ENCODE peak calls at places on chromosome 10, in eight cellular contexts. G is transverse colon; K is PC-9; N is fibroblast of mammary gland; Z is stomach; H is CD8-positive, alpha-beta T cell; T is pancreas; I is lung. L is an unnamed sample.

GRCh38 chr10:4285121-4285520 is 500.1 kb upstream of the KLF6 start:
- DNase-seq in G (no peak), K (no peak), N (no peak), Z (no peak), H (no peak), T (no peak), I (no peak), L (no peak)

GRCh38 chr10:19908991-19909699 is 92.9 kb downstream of the PLXDC2 start:
- DNase-seq in G (no peak), K (no peak), N (no peak), Z (no peak), H (no peak), T (no peak), I (no peak), L (no peak)

GRCh38 chr10:78947226-78947625 is 121.5 kb upstream of the ZMIZ1 start:
- DNase-seq in G (no peak), K (peak), N (no peak), Z (no peak), H (no peak), T (no peak), I (no peak), L (no peak)

GRCh38 chr10:6877351-6878066 is 297.4 kb upstream of the PRKCQ start:
- DNase-seq in G (no peak), K (no peak), N (no peak), Z (no peak), H (no peak), T (peak), I (no peak), L (no peak)

GRCh38 chr10:104707602-104708160 is 66.6 kb downstream of the SORCS3 start:
- DNase-seq in G (no peak), K (no peak), N (no peak), Z (no peak), H (no peak), T (no peak), I (no peak), L (no peak)

GRCh38 chr10:124601016-124601415 is 139.4 kb downstream of the LHPP start:
- DNase-seq in G (no peak), K (no peak), N (no peak), Z (no peak), H (no peak), T (peak), I (no peak), L (no peak)

GRCh38 chr10:96587255-96588059 is 645 bp upstream of the TM9SF3 start:
- DNase-seq in G (peak), K (no peak), N (peak), Z (peak), H (peak), T (no peak), I (peak), L (no peak)

GRCh38 chr10:26423722-26424121 is 14.4 kb upstream of the APBB1IP start:
- DNase-seq in G (no peak), K (no peak), N (no peak), Z (no peak), H (no peak), T (no peak), I (no peak), L (no peak)

GRCh38 chr10:90787906-90788491 is 69.8 kb downstream of the HTR7 start:
- DNase-seq in G (peak), K (peak), N (peak), Z (no peak), H (no peak), T (no peak), I (no peak), L (peak)

GRCh38 chr10:43322321-43322720 is 49.1 kb upstream of the FXYD4 start:
- DNase-seq in G (peak), K (no peak), N (no peak), Z (peak), H (no peak), T (peak), I (peak), L (no peak)

GRCh38 chr10:43322769-43323168 is 48.7 kb upstream of the FXYD4 start:
- DNase-seq in G (peak), K (peak), N (peak), Z (peak), H (peak), T (peak), I (peak), L (peak)

GRCh38 chr10:43320226-43320625 is 51.2 kb upstream of the FXYD4 start:
- DNase-seq in G (no peak), K (no peak), N (no peak), Z (no peak), H (no peak), T (no peak), I (no peak), L (no peak)

GRCh38 chr10:43324847-43325246 is 46.6 kb upstream of the FXYD4 start:
- DNase-seq in G (no peak), K (no peak), N (no peak), Z (no peak), H (no peak), T (no peak), I (no peak), L (no peak)

GRCh38 chr10:43323245-43323644 is 48.2 kb upstream of the FXYD4 start:
- DNase-seq in G (no peak), K (no peak), N (no peak), Z (no peak), H (no peak), T (no peak), I (no peak), L (peak)
- H3K4me3 ChIP-seq in G (peak), K (no peak), N (peak), Z (peak), H (no peak), T (no peak), I (no peak), L (peak)

GRCh38 chr10:35639651-35640311 is 2.3 kb downstream of the FZD8 start:
- DNase-seq in G (peak), K (no peak), N (peak), Z (peak), H (no peak), T (peak), I (no peak), L (peak)

GRCh38 chr10:35641430-35642015 is 573 bp downstream of the FZD8 start:
- DNase-seq in G (no peak), K (no peak), N (peak), Z (peak), H (no peak), T (no peak), I (no peak), L (peak)

GRCh38 chr10:35640474-35640873 is 1.6 kb downstream of the FZD8 start:
- DNase-seq in G (peak), K (no peak), N (peak), Z (peak), H (no peak), T (peak), I (peak), L (peak)

GRCh38 chr10:35642023-35642792 is at the start of gene FZD8:
- DNase-seq in G (peak), K (peak), N (peak), Z (peak), H (peak), T (peak), I (peak), L (peak)

DNA sequence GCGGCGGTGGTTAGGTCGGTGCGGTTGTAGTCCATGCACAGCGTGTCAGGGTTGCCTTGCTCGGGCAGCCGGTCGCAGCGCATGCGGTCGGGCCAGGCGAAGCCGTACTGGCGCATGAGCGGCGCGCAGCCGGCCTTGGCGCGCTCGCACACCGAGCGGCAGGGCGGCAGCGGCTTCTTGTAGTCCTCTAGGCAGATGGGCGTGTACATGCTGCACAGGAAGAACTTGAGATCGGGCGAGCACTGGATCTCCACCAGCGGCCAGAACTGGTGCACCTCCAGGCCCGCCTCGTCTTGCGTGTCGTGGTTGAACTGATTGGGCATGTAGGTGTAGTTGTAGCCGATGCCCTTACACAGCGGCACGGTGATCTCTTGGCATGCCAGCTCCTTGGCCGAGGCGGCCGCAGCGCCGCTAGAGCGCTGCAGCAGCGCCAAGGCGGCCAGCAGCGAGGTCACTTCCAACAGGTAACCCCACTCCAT is 1.1 kb downstream of the FZD8 start:
- DNase-seq in G (peak), K (peak), N (peak), Z (peak), H (peak), T (peak), I (peak), L (no peak)
- H3K4me3 ChIP-seq in G (peak), K (no peak), N (peak), Z (peak), H (peak), T (peak), I (peak), L (peak)

GRCh38 chr10:101064415-101065030 is 2.7 kb downstream of the KAZALD1 start:
- DNase-seq in G (no peak), K (no peak), N (no peak), Z (no peak), H (no peak), T (no peak), I (no peak), L (no peak)

GRCh38 chr10:101063548-101064414 is 2.0 kb downstream of the KAZALD1 start:
- DNase-seq in G (no peak), K (no peak), N (no peak), Z (no peak), H (no peak), T (no peak), I (no peak), L (peak)

GRCh38 chr10:101066890-101067355 is 5.1 kb downstream of the KAZALD1 start:
- DNase-seq in G (no peak), K (peak), N (peak), Z (peak), H (no peak), T (peak), I (no peak), L (peak)

GRCh38 chr10:101066146-101066889 is 4.5 kb downstream of the KAZALD1 start:
- DNase-seq in G (peak), K (peak), N (peak), Z (peak), H (peak), T (peak), I (peak), L (peak)

GRCh38 chr10:101065479-101066145 is 3.8 kb downstream of the KAZALD1 start:
- DNase-seq in G (no peak), K (no peak), N (peak), Z (no peak), H (no peak), T (no peak), I (no peak), L (no peak)
- H3K4me3 ChIP-seq in G (no peak), K (peak), N (no peak), Z (peak), H (no peak), T (no peak), I (no peak), L (no peak)

GRCh38 chr10:71756441-71757191 is 16.7 kb downstream of the VSIR start:
- DNase-seq in G (no peak), K (no peak), N (no peak), Z (no peak), H (no peak), T (no peak), I (no peak), L (no peak)
- H3K4me3 ChIP-seq in G (no peak), K (no peak), N (no peak), Z (no peak), H (peak), T (no peak), I (no peak), L (no peak)

GRCh38 chr10:132783165-132783736 is 2.7 kb downstream of the NKX6-2 start:
- DNase-seq in G (no peak), K (no peak), N (no peak), Z (no peak), H (no peak), T (no peak), I (no peak), L (peak)

GRCh38 chr10:132785433-132786278 is at the start of gene NKX6-2:
- DNase-seq in G (no peak), K (no peak), N (peak), Z (no peak), H (no peak), T (no peak), I (no peak), L (peak)

GRCh38 chr10:132786279-132786528 is 257 bp upstream of the NKX6-2 start:
- DNase-seq in G (no peak), K (no peak), N (no peak), Z (no peak), H (no peak), T (no peak), I (no peak), L (no peak)

GRCh38 chr10:132783865-132784581 is 1.9 kb downstream of the NKX6-2 start:
- DNase-seq in G (no peak), K (no peak), N (no peak), Z (no peak), H (no peak), T (no peak), I (no peak), L (peak)

DNA sequence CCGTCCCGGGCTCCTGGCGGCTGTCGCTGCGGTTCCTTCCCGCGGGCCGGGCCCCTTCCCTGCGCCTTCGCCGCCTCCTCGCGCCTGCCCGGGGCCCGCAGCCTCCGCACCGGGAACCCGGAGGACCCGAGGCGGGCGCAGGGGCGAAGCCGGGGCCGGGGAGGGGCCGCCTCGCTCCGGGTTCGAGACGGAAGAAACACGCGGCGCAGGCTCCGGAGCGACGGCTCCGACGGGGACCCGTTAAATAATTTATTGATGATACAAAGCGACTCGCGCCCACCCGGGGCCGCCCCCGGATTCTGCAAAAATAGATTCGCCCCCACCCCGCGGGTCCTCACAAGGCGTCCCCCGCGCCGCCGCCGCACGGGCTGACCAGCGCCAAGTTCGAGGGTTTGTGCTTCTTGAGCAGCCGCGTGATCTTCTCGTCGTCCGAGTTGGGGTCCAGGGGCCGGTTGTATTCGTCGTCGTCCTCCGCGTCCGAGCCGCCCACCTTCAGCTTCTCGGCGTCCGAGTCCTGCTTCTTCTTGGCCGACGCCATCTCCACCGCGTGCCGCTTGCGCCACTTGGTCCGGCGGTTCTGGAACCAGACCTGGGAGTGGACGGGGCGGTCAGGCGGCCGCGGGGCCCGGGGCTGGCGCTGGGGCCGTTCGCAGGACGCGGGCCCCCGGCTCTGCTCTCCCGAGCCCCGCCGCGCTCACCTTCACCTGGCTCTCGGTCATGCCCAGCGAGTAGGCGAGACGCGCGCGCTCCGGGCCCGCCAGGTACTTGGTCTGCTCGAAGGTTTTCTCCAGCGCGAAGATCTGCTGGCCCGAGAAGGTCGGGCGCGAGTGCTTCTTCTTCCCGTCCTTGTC is 1.1 kb downstream of the NKX6-2 start:
- DNase-seq in G (no peak), K (no peak), N (peak), Z (no peak), H (no peak), T (no peak), I (no peak), L (peak)
- H3K4me3 ChIP-seq in G (no peak), K (no peak), N (no peak), Z (peak), H (no peak), T (no peak), I (no peak), L (no peak)

GRCh38 chr10:29637537-29637936 is 2.8 kb upstream of the SVIL start:
- DNase-seq in G (no peak), K (no peak), N (no peak), Z (no peak), H (no peak), T (no peak), I (no peak), L (no peak)

GRCh38 chr10:29636178-29636577 is 1.4 kb upstream of the SVIL start:
- DNase-seq in G (no peak), K (no peak), N (peak), Z (no peak), H (no peak), T (no peak), I (no peak), L (no peak)

GRCh38 chr10:29634764-29635625 is at the start of gene SVIL:
- DNase-seq in G (peak), K (no peak), N (peak), Z (no peak), H (no peak), T (no peak), I (peak), L (no peak)

GRCh38 chr10:29634105-29634504 is 666 bp downstream of the SVIL start:
- DNase-seq in G (no peak), K (no peak), N (no peak), Z (no peak), H (no peak), T (no peak), I (no peak), L (no peak)

GRCh38 chr10:29635711-29636144 is 957 bp upstream of the SVIL start:
- DNase-seq in G (no peak), K (no peak), N (peak), Z (no peak), H (peak), T (no peak), I (no peak), L (no peak)
- H3K4me3 ChIP-seq in G (peak), K (no peak), N (no peak), Z (no peak), H (no peak), T (no peak), I (no peak), L (no peak)

GRCh38 chr10:8049874-8050560 is 4.5 kb upstream of the GATA3 start:
- DNase-seq in G (no peak), K (no peak), N (no peak), Z (no peak), H (no peak), T (no peak), I (no peak), L (peak)
- H3K4me3 ChIP-seq in G (peak), K (peak), N (no peak), Z (peak), H (peak), T (peak), I (peak), L (peak)

GRCh38 chr10:58444876-58445275 is 59.7 kb downstream of the TFAM start:
- DNase-seq in G (no peak), K (no peak), N (no peak), Z (no peak), H (no peak), T (no peak), I (no peak), L (no peak)
- H3K4me3 ChIP-seq in G (no peak), K (no peak), N (no peak), Z (no peak), H (no peak), T (no peak), I (no peak), L (no peak)

DNA sequence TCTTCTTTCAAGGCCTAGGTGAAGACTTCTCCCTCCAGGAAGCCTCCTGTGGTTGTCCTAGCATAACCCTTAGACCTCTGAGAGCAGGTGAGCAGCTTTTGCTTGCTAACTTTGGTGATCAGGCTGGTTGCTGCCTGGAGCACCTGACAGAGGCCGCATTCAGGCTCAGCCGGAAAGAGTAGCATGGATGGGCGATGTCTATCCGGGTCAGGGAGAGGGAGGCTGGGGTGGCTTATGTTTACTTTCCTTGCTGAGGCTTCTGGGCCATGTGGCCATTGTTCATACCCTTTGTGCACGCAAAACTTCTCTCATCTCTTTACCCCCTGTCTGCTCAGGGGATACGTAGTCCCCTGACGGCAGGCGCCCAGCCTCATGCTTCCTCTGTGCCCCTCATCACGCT is 27.4 kb upstream of the PCBD1 start:
- DNase-seq in G (no peak), K (no peak), N (no peak), Z (no peak), H (no peak), T (peak), I (no peak), L (no peak)
- H3K4me3 ChIP-seq in G (no peak), K (no peak), N (no peak), Z (no peak), H (no peak), T (no peak), I (no peak), L (no peak)

GRCh38 chr10:128211064-128211504 is 84.9 kb upstream of the MKI67 start:
- DNase-seq in G (no peak), K (no peak), N (no peak), Z (no peak), H (no peak), T (no peak), I (no peak), L (peak)
- H3K4me3 ChIP-seq in G (peak), K (no peak), N (no peak), Z (peak), H (peak), T (no peak), I (no peak), L (peak)